ENCODE peak calls at places on chromosomes 11 and 22, in five cellular contexts. U is sigmoid colon, W is A549, A is HepG2, Y is right lobe of liver. K is an unnamed sample.

GRCh38 chr11:44559207-44559943 is 6.1 kb upstream of the CD82 start:
- DNase-seq in U (peak; percentile 58), W (no peak), A (no peak), Y (no peak), K (no peak)

GRCh38 chr11:43278302-43278956 is 33.4 kb upstream of the API5 start:
- DNase-seq in U (no peak), W (peak; percentile 49), A (peak; percentile 54), Y (no peak), K (no peak)

GRCh38 chr11:68707527-68707926 is 23.2 kb downstream of the GAL start:
- DNase-seq in U (no peak), W (no peak), A (no peak), Y (no peak), K (no peak)

GRCh38 chr11:119368121-119369034 is 13.1 kb downstream of the USP2 start:
- DNase-seq in U (peak; percentile 77), W (peak; percentile 30), A (peak; percentile 93), Y (peak; percentile 75), K (peak; percentile 72)

GRCh38 chr11:6607190-6607635 is 3.6 kb downstream of the ILK start:
- DNase-seq in U (no peak), W (no peak), A (no peak), Y (no peak), K (no peak)

GRCh38 chr11:18749681-18750319 is 23.8 kb upstream of the IGSF22 start:
- DNase-seq in U (no peak), W (peak; percentile 37), A (peak; percentile 25), Y (no peak), K (peak; percentile 48)

GRCh38 chr22:48931452-48931851 is 896.2 kb downstream of the BRD1 start:
- DNase-seq in U (peak; percentile 15), W (no peak), A (no peak), Y (no peak), K (peak; percentile 37)

GRCh38 chr22:38751422-38752346 is 4.1 kb downstream of the SUN2 start:
- DNase-seq in U (no peak), W (no peak), A (no peak), Y (no peak), K (peak; percentile 54)

GRCh38 chr11:93623179-93623578 is 38.3 kb upstream of the CEP295 start:
- DNase-seq in U (no peak), W (no peak), A (no peak), Y (no peak), K (no peak)

GRCh38 chr22:31099841-31100761 is 7.3 kb downstream of the SELENOM start:
- DNase-seq in U (peak; percentile 71), W (no peak), A (no peak), Y (no peak), K (no peak)

GRCh38 chr11:69912161-69912910 is 93.1 kb upstream of the FGF3 start:
- DNase-seq in U (peak; percentile 61), W (no peak), A (no peak), Y (peak; percentile 26), K (peak; percentile 66)

GRCh38 chr11:79860336-79860735 is 419.5 kb upstream of the TENM4 start:
- DNase-seq in U (no peak), W (no peak), A (no peak), Y (no peak), K (no peak)

GRCh38 chr11:1486054-1486825 is at the start of gene MOB2:
- DNase-seq in U (peak; percentile 85), W (no peak), A (no peak), Y (peak; percentile 42), K (peak; percentile 96)

GRCh38 chr11:62138630-62139425 is 15.0 kb downstream of the INCENP start:
- DNase-seq in U (no peak), W (no peak), A (no peak), Y (no peak), K (no peak)

GRCh38 chr22:43299736-43300135 is 43.4 kb downstream of the SCUBE1 start:
- DNase-seq in U (no peak), W (no peak), A (no peak), Y (no peak), K (no peak)

GRCh38 chr11:70421123-70421522 is 22.8 kb downstream of the CTTN start:
- DNase-seq in U (no peak), W (no peak), A (no peak), Y (no peak), K (no peak)

GRCh38 chr11:1349074-1349931 is 39.9 kb upstream of the TOLLIP start:
- DNase-seq in U (peak; percentile 57), W (no peak), A (no peak), Y (no peak), K (peak; percentile 60)

GRCh38 chr11:65381721-65382035 is 768 bp downstream of the SLC25A45 start:
- DNase-seq in U (no peak), W (no peak), A (peak; percentile 94), Y (no peak), K (peak; percentile 52)

GRCh38 chr22:39994046-39994565 is 648 bp upstream of the FAM83F start:
- DNase-seq in U (no peak), W (no peak), A (no peak), Y (no peak), K (no peak)

GRCh38 chr11:69055212-69055586 is 6.5 kb downstream of the TPCN2 start:
- DNase-seq in U (no peak), W (no peak), A (no peak), Y (peak; percentile 55), K (no peak)

GRCh38 chr11:3148990-3149851 is 15.9 kb downstream of the OSBPL5 start:
- DNase-seq in U (no peak), W (no peak), A (no peak), Y (no peak), K (no peak)
- H3K27ac ChIP-seq in U (no peak overlapping the region), W (no peak overlapping the region), A (no peak overlapping the region), Y (no peak overlapping the region), K (peak overlapping the region; percentile 93)

GRCh38 chr22:44460287-44461082 is 37.5 kb downstream of the RTL6 start:
- DNase-seq in U (no peak), W (no peak), A (no peak), Y (no peak), K (no peak)
- TF ChIP-seq CTCF in U (no peak), W (no peak), A (no peak), Y (no peak), K (no peak)

GRCh38 chr11:12677131-12677530 is 2.9 kb downstream of the TEAD1 start:
- DNase-seq in U (no peak), W (no peak), A (no peak), Y (no peak), K (no peak)
- H3K4me3 ChIP-seq in U (peak overlapping the region; percentile 92), W (peak overlapping the region; percentile 90), A (peak overlapping the region; percentile 100), Y (no peak overlapping the region), K (peak overlapping the region; percentile 70)

GRCh38 chr11:105619556-105619955 is 9.7 kb downstream of the GRIA4 start:
- DNase-seq in U (no peak), W (no peak), A (no peak), Y (no peak), K (no peak)

GRCh38 chr11:105612766-105613165 is 2.9 kb downstream of the GRIA4 start:
- DNase-seq in U (no peak), W (no peak), A (no peak), Y (no peak), K (no peak)

GRCh38 chr11:105613183-105613582 is 3.3 kb downstream of the GRIA4 start:
- DNase-seq in U (no peak), W (no peak), A (no peak), Y (no peak), K (no peak)

GRCh38 chr11:105621985-105622384 is 12.1 kb downstream of the GRIA4 start:
- DNase-seq in U (no peak), W (no peak), A (no peak), Y (no peak), K (no peak)

GRCh38 chr11:105618343-105618955 is 8.6 kb downstream of the GRIA4 start:
- DNase-seq in U (no peak), W (no peak), A (no peak), Y (no peak), K (no peak)
- H3K27ac ChIP-seq in U (no peak overlapping the region), W (no peak overlapping the region), A (no peak overlapping the region), Y (no peak overlapping the region), K (no peak overlapping the region)

GRCh38 chr11:47656284-47656915 is 14.0 kb upstream of the MTCH2 start:
- DNase-seq in U (no peak), W (no peak), A (no peak), Y (no peak), K (no peak)
- TF ChIP-seq CTCF in U (no peak), W (no peak), A (no peak), Y (no peak), K (no peak)

DNA sequence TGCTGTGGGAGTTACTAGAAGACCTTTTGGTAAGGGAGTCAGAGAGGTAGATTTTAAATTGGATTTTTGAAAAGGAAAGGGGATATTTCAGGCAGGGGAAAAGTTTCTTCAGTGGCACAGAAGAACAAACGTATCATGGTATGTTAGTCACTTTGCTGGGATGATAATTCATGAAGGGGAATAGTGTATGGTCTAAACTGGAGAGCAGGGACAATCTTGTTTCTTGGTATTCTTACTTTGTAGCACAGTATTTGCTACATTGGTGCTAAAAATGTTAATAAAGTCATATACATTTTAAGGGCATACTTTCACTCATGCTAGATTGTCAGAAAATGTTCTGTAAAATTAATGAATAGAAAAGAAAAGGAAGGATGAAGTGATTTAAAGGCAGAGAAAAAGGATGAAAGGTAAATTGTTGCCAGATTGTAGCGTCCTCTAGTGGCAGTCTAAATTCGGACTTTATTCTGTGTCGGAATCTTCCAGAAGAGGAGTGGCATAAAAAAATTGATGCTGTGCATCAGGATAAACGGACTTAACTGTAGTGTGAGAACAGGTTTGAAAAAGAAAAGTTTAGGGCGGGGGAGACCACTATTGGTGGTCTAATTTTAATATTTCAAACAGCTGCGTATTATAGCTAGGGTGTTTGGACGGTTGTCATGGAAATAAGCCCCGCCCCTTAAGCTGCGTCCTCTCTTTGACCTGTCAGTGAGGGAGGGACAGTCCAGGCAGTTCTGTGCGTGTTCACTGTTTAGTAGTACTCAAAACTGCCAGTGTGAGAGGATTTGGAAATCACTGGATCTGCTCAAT is at the start of gene BCO2:
- DNase-seq in U (peak; percentile 94), W (peak; percentile 71), A (peak; percentile 70), Y (peak; percentile 81), K (peak; percentile 87)
- H3K4me3 ChIP-seq in U (peak within 1 kb of the TSS; percentile 42), W (peak within 1 kb of the TSS; percentile 46), A (no peak within 1 kb of the TSS), Y (peak within 1 kb of the TSS; percentile 19), K (peak within 1 kb of the TSS; percentile 10)